ENCODE peak calls at places on chromosomes 12 and 14, in seven cellular contexts. V, N, W, T, A, D and L are unnamed samples.
A peak's percentile ranks its signal among the peaks of the same experiment; 100 is the strongest.

GRCh38 chr12:121376754-121377697 is 22.9 kb upstream of the RNF34 start:
- DNase-seq in A (no peak), N (no peak), V (peak; percentile 14), T (no peak), D (no peak), W (no peak), L (no peak)

GRCh38 chr12:29054790-29055663 is 94.1 kb upstream of the FAR2 start:
- DNase-seq in D (no peak), V (no peak), W (no peak), T (no peak), N (no peak), A (no peak), L (no peak)

GRCh38 chr12:31346211-31346610 is 20.3 kb upstream of the SINHCAF start:
- DNase-seq in W (no peak), A (no peak), T (no peak), V (no peak), N (no peak), D (no peak), L (no peak)

GRCh38 chr12:122003646-122004611 is 17.8 kb upstream of the BCL7A start:
- DNase-seq in T (no peak), W (no peak), D (peak; percentile 35), V (no peak), N (no peak), A (no peak), L (no peak)

GRCh38 chr14:75274899-75275569 is 3.6 kb upstream of the FOS start:
- DNase-seq in T (no peak), W (no peak), V (peak; percentile 82), A (no peak), D (no peak), N (no peak), L (no peak)

GRCh38 chr12:53578783-53579182 is 47.4 kb downstream of the ATF7 start:
- DNase-seq in V (no peak), D (no peak), N (no peak), T (no peak), A (no peak), W (no peak), L (no peak)

GRCh38 chr14:29853272-29853671 is 74.4 kb downstream of the PRKD1 start:
- DNase-seq in W (no peak), T (no peak), A (no peak), D (no peak), V (no peak), N (no peak), L (no peak)

GRCh38 chr12:24198936-24199644 is 249.6 kb upstream of the SOX5 start:
- DNase-seq in T (no peak), N (peak; percentile 54), V (no peak), W (no peak), D (no peak), A (no peak), L (no peak)

GRCh38 chr14:104855532-104856090 is 9.5 kb upstream of the CEP170B start:
- DNase-seq in W (no peak), V (peak; percentile 75), N (no peak), A (no peak), D (no peak), T (no peak), L (no peak)

GRCh38 chr12:7916936-7917335 is 19.1 kb downstream of the SLC2A3 start:
- DNase-seq in W (no peak), V (no peak), N (no peak), A (no peak), D (no peak), T (no peak), L (no peak)

GRCh38 chr14:54206477-54206876 is 190.3 kb upstream of the CDKN3 start:
- DNase-seq in D (no peak), W (no peak), T (no peak), N (no peak), A (no peak), V (no peak), L (no peak)

GRCh38 chr14:99388286-99388685 is 92.4 kb downstream of the SETD3 start:
- DNase-seq in A (no peak), V (no peak), D (no peak), W (no peak), N (no peak), T (no peak), L (no peak)

GRCh38 chr14:93106541-93107156 is 9.1 kb downstream of the ITPK1 start:
- DNase-seq in A (no peak), V (no peak), D (no peak), W (no peak), T (no peak), N (no peak), L (no peak)

GRCh38 chr12:70365398-70365647 is 767 bp upstream of the KCNMB4 start:
- DNase-seq in V (peak; percentile 71), D (no peak), W (peak; percentile 29), T (no peak), N (no peak), A (no peak), L (no peak)

GRCh38 chr12:105409881-105410471 is 79.5 kb downstream of the C12orf75 start:
- DNase-seq in A (peak; percentile 46), W (no peak), T (no peak), V (no peak), D (no peak), N (peak; percentile 96), L (no peak)

GRCh38 chr12:31742891-31743290 is 14.1 kb upstream of the AMN1 start:
- DNase-seq in W (no peak), V (no peak), T (no peak), D (no peak), N (no peak), A (no peak), L (no peak)

GRCh38 chr12:19546611-19547162 is 107.4 kb downstream of the AEBP2 start:
- DNase-seq in N (peak; percentile 50), V (no peak), D (no peak), T (no peak), W (no peak), A (no peak), L (no peak)

GRCh38 chr12:104454997-104455396 is 1.8 kb upstream of the CHST11 start:
- DNase-seq in D (no peak), A (peak; percentile 93), V (no peak), W (no peak), T (no peak), N (no peak), L (no peak)

GRCh38 chr12:132904718-132905328 is 17.4 kb upstream of the CHFR start:
- DNase-seq in N (peak; percentile 60), T (peak; percentile 94), V (peak; percentile 96), D (no peak), W (peak; percentile 94), A (no peak), L (peak; percentile 34)

GRCh38 chr12:130685250-130685649 is 30.8 kb downstream of the RIMBP2 start:
- DNase-seq in A (no peak), T (no peak), W (no peak), V (no peak), N (no peak), D (no peak), L (no peak)

GRCh38 chr12:95859344-95859816 is 628 bp downstream of the SNRPF start:
- DNase-seq in A (peak; percentile 13), D (no peak), V (no peak), W (no peak), T (peak; percentile 6), N (peak; percentile 17), L (no peak)

GRCh38 chr14:63134801-63135200 is 69.4 kb upstream of the RHOJ start:
- DNase-seq in V (no peak), D (peak; percentile 0), T (no peak), W (no peak), A (peak; percentile 21), N (no peak), L (no peak)

GRCh38 chr12:30795660-30796507 is 41.1 kb upstream of the CAPRIN2 start:
- DNase-seq in D (no peak), W (peak; percentile 81), V (peak; percentile 92), N (peak; percentile 59), A (peak; percentile 92), T (peak; percentile 31), L (no peak)

GRCh38 chr12:108333898-108334699 is 5.0 kb downstream of the CMKLR1 start:
- DNase-seq in A (peak; percentile 72), V (no peak), N (peak; percentile 18), W (no peak), T (no peak), D (no peak), L (no peak)

GRCh38 chr12:2417761-2418160 is 365.0 kb downstream of the CACNA1C start:
- DNase-seq in D (no peak), W (peak; percentile 75), V (peak; percentile 61), N (no peak), A (no peak), T (no peak), L (no peak)

GRCh38 chr14:90397401-90398314 is 829 bp downstream of the CALM1 start:
- DNase-seq in T (peak; percentile 51), D (peak; percentile 64), N (peak; percentile 69), V (peak; percentile 92), W (peak; percentile 48), A (peak; percentile 48), L (peak; percentile 58)

GRCh38 chr12:124715121-124715990 is 147.9 kb upstream of the NCOR2 start:
- DNase-seq in V (no peak), N (no peak), D (no peak), T (no peak), A (no peak), W (no peak), L (no peak)

GRCh38 chr14:64209428-64210165 is 84.6 kb downstream of the ESR2 start:
- DNase-seq in V (peak; percentile 89), A (no peak), W (no peak), T (no peak), N (no peak), D (no peak), L (no peak)

GRCh38 chr12:65707051-65707450 is 117.2 kb upstream of the HMGA2 start:
- DNase-seq in T (no peak), N (no peak), D (no peak), V (no peak), A (no peak), W (no peak), L (no peak)

GRCh38 chr12:3236345-3237153 is 159.4 kb downstream of the TSPAN9 start:
- DNase-seq in D (no peak), N (peak; percentile 65), T (no peak), A (peak; percentile 89), V (no peak), W (peak; percentile 52), L (no peak)

GRCh38 chr12:70543444-70543843 is 93.8 kb downstream of the PTPRB start:
- DNase-seq in D (no peak), V (no peak), A (peak; percentile 96), W (no peak), T (no peak), N (peak; percentile 92), L (no peak)

GRCh38 chr14:53767566-53767965 is 189.1 kb downstream of the BMP4 start:
- DNase-seq in N (no peak), V (no peak), T (no peak), A (no peak), W (no peak), D (no peak), L (no peak)

GRCh38 chr14:105430535-105430934 is 10.9 kb downstream of the MTA1 start:
- DNase-seq in D (no peak), T (no peak), A (peak; percentile 72), W (no peak), N (peak; percentile 79), V (peak; percentile 66), L (no peak)

GRCh38 chr12:4909397-4909733 is 340 bp upstream of the KCNA1 start:
- DNase-seq in N (no peak), T (no peak), V (peak; percentile 86), D (no peak), W (peak; percentile 30), A (no peak), L (no peak)